ENCODE peak calls at places on chromosome 7, in ten cellular contexts. R, G, K, E, M, P, N, S, J and D are unnamed samples. For H3K4me1, the result is how much of the 10 kb centered on the place peaks cover.

GRCh38 chr7:22357311-22358175 is 589 bp upstream of the RAPGEF5 start:
- DNase-seq in R (peak), G (no peak), K (no peak), E (no peak), M (no peak), P (peak), N (peak), S (peak), J (peak), D (peak)

GRCh38 chr7:155980841-155981240 is 168.6 kb upstream of the SHH start:
- DNase-seq in R (no peak), G (no peak), K (no peak), E (no peak), M (no peak), P (no peak), N (no peak), S (no peak), J (no peak), D (no peak)

GRCh38 chr7:127844707-127845331 is 186.4 kb downstream of the LRRC4 start:
- DNase-seq in R (peak), G (peak), K (no peak), E (no peak), M (no peak), P (peak), N (peak), S (peak), J (peak), D (no peak)

GRCh38 chr7:46133076-46133475 is 212.0 kb upstream of the IGFBP3 start:
- DNase-seq in R (peak), G (no peak), K (no peak), E (no peak), M (no peak), P (no peak), N (no peak), S (no peak), J (no peak), D (no peak)

GRCh38 chr7:117791877-117792780 is 81.1 kb downstream of the CTTNBP2 start:
- DNase-seq in R (no peak), G (no peak), K (no peak), E (no peak), M (no peak), P (no peak), N (no peak), S (peak), J (no peak), D (no peak)

GRCh38 chr7:152336754-152337368 is 98.9 kb downstream of the KMT2C start:
- DNase-seq in R (peak), G (no peak), K (no peak), E (no peak), M (no peak), P (no peak), N (peak), S (peak), J (peak), D (no peak)

GRCh38 chr7:82572195-82572880 is 128.8 kb upstream of the CACNA2D1 start:
- DNase-seq in R (peak), G (peak), K (peak), E (peak), M (peak), P (peak), N (peak), S (peak), J (peak), D (peak)

GRCh38 chr7:74254858-74255379 is 720 bp upstream of the RFC2 start:
- DNase-seq in R (no peak), G (no peak), K (no peak), E (no peak), M (no peak), P (no peak), N (no peak), S (peak), J (no peak), D (peak)

GRCh38 chr7:2217206-2217605 is 15.5 kb downstream of the MAD1L1 start:
- DNase-seq in R (no peak), G (no peak), K (no peak), E (no peak), M (no peak), P (no peak), N (no peak), S (no peak), J (no peak), D (no peak)

GRCh38 chr7:83468251-83468739 is 180.6 kb downstream of the SEMA3E start:
- DNase-seq in R (peak), G (peak), K (peak), E (peak), M (peak), P (peak), N (peak), S (peak), J (peak), D (peak)

GRCh38 chr7:91051966-91052365 is 212.3 kb upstream of the FZD1 start:
- DNase-seq in R (no peak), G (no peak), K (no peak), E (no peak), M (no peak), P (no peak), N (no peak), S (no peak), J (no peak), D (no peak)

GRCh38 chr7:89914673-89915072 is 239.6 kb upstream of the STEAP1 start:
- DNase-seq in R (no peak), G (no peak), K (no peak), E (no peak), M (no peak), P (no peak), N (no peak), S (no peak), J (no peak), D (no peak)

GRCh38 chr7:107152011-107152410 is 16.8 kb upstream of the HBP1 start:
- DNase-seq in R (peak), G (no peak), K (peak), E (no peak), M (no peak), P (no peak), N (no peak), S (no peak), J (no peak), D (no peak)

GRCh38 chr7:276230-276835 is 13.6 kb upstream of the FOXL3 start:
- DNase-seq in R (no peak), G (peak), K (no peak), E (no peak), M (no peak), P (no peak), N (no peak), S (no peak), J (no peak), D (no peak)

GRCh38 chr7:107564553-107565298 is 955 bp downstream of the DUS4L start:
- DNase-seq in R (peak), G (no peak), K (no peak), E (no peak), M (no peak), P (no peak), N (no peak), S (no peak), J (no peak), D (no peak)

GRCh38 chr7:13231216-13231615 is 543.8 kb downstream of the ARL4A start:
- DNase-seq in R (no peak), G (no peak), K (no peak), E (no peak), M (no peak), P (no peak), N (no peak), S (no peak), J (no peak), D (no peak)

GRCh38 chr7:136900005-136900404 is 31.6 kb downstream of the CHRM2 start:
- DNase-seq in R (no peak), G (no peak), K (no peak), E (no peak), M (no peak), P (no peak), N (no peak), S (no peak), J (no peak), D (no peak)

GRCh38 chr7:34096777-34097176 is 191.4 kb downstream of the BMPER start:
- DNase-seq in R (no peak), G (no peak), K (no peak), E (no peak), M (no peak), P (no peak), N (no peak), S (no peak), J (no peak), D (no peak)

GRCh38 chr7:89837515-89837914 is 316.8 kb upstream of the STEAP1 start:
- DNase-seq in R (peak), G (no peak), K (no peak), E (no peak), M (no peak), P (no peak), N (no peak), S (no peak), J (no peak), D (no peak)

GRCh38 chr7:81956520-81956919 is 186.7 kb upstream of the HGF start:
- DNase-seq in R (peak), G (no peak), K (no peak), E (no peak), M (no peak), P (no peak), N (peak), S (no peak), J (peak), D (no peak)

GRCh38 chr7:2157473-2158279 is 75.1 kb downstream of the MAD1L1 start:
- DNase-seq in R (peak), G (peak), K (no peak), E (peak), M (peak), P (peak), N (peak), S (peak), J (peak), D (no peak)

GRCh38 chr7:38542156-38542555 is 89.0 kb downstream of the AMPH start:
- DNase-seq in R (peak), G (no peak), K (no peak), E (no peak), M (no peak), P (no peak), N (no peak), S (no peak), J (no peak), D (no peak)

GRCh38 chr7:116999316-116999715 is 46.0 kb downstream of the ST7 start:
- DNase-seq in R (no peak), G (no peak), K (peak), E (no peak), M (no peak), P (no peak), N (no peak), S (no peak), J (no peak), D (no peak)

GRCh38 chr7:128035712-128036111 is 4.5 kb upstream of the LRRC4 start:
- DNase-seq in R (no peak), G (no peak), K (no peak), E (no peak), M (no peak), P (no peak), N (peak), S (no peak), J (no peak), D (no peak)

GRCh38 chr7:44533301-44534055 is 7.7 kb downstream of the NPC1L1 start:
- DNase-seq in R (no peak), G (no peak), K (peak), E (no peak), M (no peak), P (peak), N (no peak), S (no peak), J (no peak), D (no peak)

GRCh38 chr7:89028319-89028718 is 232.8 kb upstream of the TEX47 start:
- DNase-seq in R (peak), G (no peak), K (no peak), E (no peak), M (no peak), P (no peak), N (no peak), S (no peak), J (no peak), D (no peak)

GRCh38 chr7:40057292-40057691 is 77.1 kb downstream of the MPLKIP start:
- DNase-seq in R (peak), G (no peak), K (no peak), E (no peak), M (peak), P (no peak), N (no peak), S (peak), J (peak), D (no peak)

GRCh38 chr7:37142943-37143342 is 305.7 kb downstream of the ELMO1 start:
- DNase-seq in R (no peak), G (no peak), K (no peak), E (no peak), M (no peak), P (no peak), N (no peak), S (no peak), J (no peak), D (no peak)

GRCh38 chr7:148456351-148456750 is 134.2 kb upstream of the C7orf33 start:
- DNase-seq in R (no peak), G (no peak), K (no peak), E (no peak), M (no peak), P (no peak), N (no peak), S (no peak), J (no peak), D (no peak)

GRCh38 chr7:115241151-115241550 is 319.3 kb downstream of the MDFIC start:
- DNase-seq in R (no peak), G (no peak), K (no peak), E (no peak), M (no peak), P (no peak), N (no peak), S (no peak), J (no peak), D (no peak)

GRCh38 chr7:133730360-133730759 is 396.8 kb upstream of the LRGUK start:
- DNase-seq in R (no peak), G (no peak), K (no peak), E (no peak), M (no peak), P (no peak), N (no peak), S (no peak), J (no peak), D (no peak)

GRCh38 chr7:25615005-25615404 is 386.7 kb upstream of the NPVF start:
- DNase-seq in R (no peak), G (no peak), K (no peak), E (no peak), M (no peak), P (no peak), N (no peak), S (no peak), J (no peak), D (no peak)

GRCh38 chr7:25615603-25616002 is 387.3 kb upstream of the NPVF start:
- DNase-seq in R (no peak), G (no peak), K (no peak), E (no peak), M (no peak), P (no peak), N (no peak), S (no peak), J (no peak), D (no peak)

GRCh38 chr7:25613912-25614311 is 385.6 kb upstream of the NPVF start:
- DNase-seq in R (no peak), G (no peak), K (no peak), E (no peak), M (no peak), P (no peak), N (no peak), S (no peak), J (no peak), D (no peak)

GRCh38 chr7:25617219-25617618 is 388.9 kb upstream of the NPVF start:
- DNase-seq in R (no peak), G (no peak), K (no peak), E (no peak), M (no peak), P (no peak), N (no peak), S (no peak), J (no peak), D (no peak)

GRCh38 chr7:25614415-25614814 is 386.1 kb upstream of the NPVF start:
- DNase-seq in R (no peak), G (no peak), K (no peak), E (no peak), M (peak), P (no peak), N (no peak), S (no peak), J (peak), D (no peak)
- H3K4me1 ChIP-seq in R (under half), G (under half), K (under half), E (under half), M (under half), P (under half), N (under half), S (under half), J (under half), D (under half)

GRCh38 chr7:150322114-150322832 is 882 bp upstream of the LRRC61 start:
- DNase-seq in R (no peak), G (no peak), K (peak), E (no peak), M (no peak), P (no peak), N (no peak), S (no peak), J (no peak), D (no peak)

GRCh38 chr7:150323682-150324365 is 479 bp upstream of the ACTR3C start:
- DNase-seq in R (no peak), G (no peak), K (no peak), E (no peak), M (no peak), P (no peak), N (no peak), S (no peak), J (no peak), D (no peak)

GRCh38 chr7:150324366-150324961 is 1.1 kb upstream of the ACTR3C start:
- DNase-seq in R (peak), G (no peak), K (no peak), E (no peak), M (no peak), P (peak), N (no peak), S (no peak), J (no peak), D (peak)

GRCh38 chr7:150322833-150323681 is at the start of the genes ACTR3C and LRRC61:
- DNase-seq in R (no peak), G (peak), K (peak), E (peak), M (no peak), P (peak), N (peak), S (peak), J (no peak), D (peak)

GRCh38 chr7:150321788-150322113 is 1.4 kb upstream of the LRRC61 start:
- DNase-seq in R (no peak), G (no peak), K (no peak), E (no peak), M (no peak), P (no peak), N (no peak), S (no peak), J (no peak), D (no peak)
- H3K4me3 ChIP-seq in R (no peak), G (no peak), K (peak), E (no peak), M (no peak), P (no peak), N (no peak), S (no peak), J (no peak), D (no peak)

GRCh38 chr7:55344840-55345239 is 20.3 kb upstream of the LANCL2 start:
- DNase-seq in R (no peak), G (no peak), K (no peak), E (no peak), M (no peak), P (no peak), N (no peak), S (no peak), J (no peak), D (no peak)

GRCh38 chr7:55342216-55342871 is 22.8 kb upstream of the LANCL2 start:
- DNase-seq in R (no peak), G (no peak), K (no peak), E (no peak), M (no peak), P (no peak), N (no peak), S (no peak), J (no peak), D (no peak)

GRCh38 chr7:55343002-55343781 is 21.9 kb upstream of the LANCL2 start:
- DNase-seq in R (no peak), G (no peak), K (no peak), E (no peak), M (no peak), P (no peak), N (no peak), S (no peak), J (no peak), D (no peak)

GRCh38 chr7:55345292-55345691 is 19.8 kb upstream of the LANCL2 start:
- DNase-seq in R (no peak), G (no peak), K (no peak), E (no peak), M (no peak), P (no peak), N (no peak), S (no peak), J (no peak), D (no peak)

GRCh38 chr7:55343860-55344606 is 21.1 kb upstream of the LANCL2 start:
- DNase-seq in R (no peak), G (no peak), K (no peak), E (no peak), M (no peak), P (no peak), N (no peak), S (no peak), J (no peak), D (no peak)
- TF ChIP-seq CTCF in R (no peak), G (no peak), K (no peak), E (no peak), M (no peak), P (no peak), N (no peak), S (no peak), J (no peak), D (no peak)

DNA sequence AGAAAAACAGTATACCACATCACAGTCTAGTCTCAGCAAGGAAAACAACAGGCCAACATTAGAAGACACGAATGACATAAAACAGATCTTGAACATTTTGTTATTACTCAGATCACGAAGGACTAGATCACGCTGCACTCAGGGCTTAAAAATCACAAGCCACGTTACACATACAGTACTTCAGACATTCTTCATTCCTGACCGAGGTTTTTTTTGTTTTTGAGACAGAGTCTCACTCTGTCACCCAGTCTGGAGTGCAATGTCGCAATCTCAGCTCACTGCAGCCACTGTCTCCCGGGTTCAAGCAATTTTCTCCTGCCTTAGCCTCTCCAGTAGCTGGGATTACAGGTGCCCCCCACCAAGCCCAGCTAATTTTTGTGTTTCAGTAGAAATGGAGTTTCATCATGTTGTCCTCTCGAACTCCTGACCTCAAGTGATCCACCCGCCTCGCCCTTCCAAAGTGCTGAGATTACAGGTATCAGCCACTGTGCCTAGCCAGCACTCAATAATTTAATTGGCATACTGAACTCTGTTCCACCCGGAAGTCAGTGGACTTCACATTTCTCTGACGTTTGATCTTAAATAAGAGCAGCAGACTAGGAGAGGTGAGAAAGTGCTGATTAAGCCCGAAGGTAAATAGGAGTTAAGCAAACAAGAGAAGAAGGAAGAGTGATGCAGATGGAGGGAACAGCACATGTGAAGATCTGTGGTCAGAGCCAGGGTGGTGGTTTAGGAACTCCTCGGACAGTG is 3.5 kb downstream of the AIMP2 start:
- DNase-seq in R (no peak), G (no peak), K (no peak), E (no peak), M (no peak), P (peak), N (no peak), S (peak), J (no peak), D (peak)
- H3K4me1 ChIP-seq in R (under half), G (half or more), K (under half), E (under half), M (under half), P (under half), N (under half), S (under half), J (half or more), D (under half)

DNA sequence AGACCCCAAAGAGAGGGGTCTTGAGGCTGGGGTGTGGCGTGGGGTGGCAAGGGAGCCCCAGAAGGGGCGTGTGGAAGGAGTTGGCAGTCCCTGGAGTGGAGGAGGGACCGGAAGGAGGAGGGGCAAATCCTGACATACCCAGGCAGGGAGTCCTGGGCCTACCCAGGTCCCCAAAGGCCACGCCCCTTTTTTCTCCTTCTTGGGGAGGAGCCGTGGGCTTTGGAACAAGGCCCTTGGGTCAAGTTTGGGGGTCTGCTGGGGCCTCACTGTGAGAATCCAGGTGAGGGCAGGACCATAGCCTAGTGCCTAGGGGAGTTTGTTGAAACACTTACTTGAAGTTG is 1.2 kb upstream of the SMARCD3 start:
- DNase-seq in R (peak), G (peak), K (no peak), E (peak), M (peak), P (no peak), N (no peak), S (peak), J (peak), D (peak)
- H3K4me3 ChIP-seq in R (no peak), G (peak), K (no peak), E (peak), M (peak), P (no peak), N (no peak), S (peak), J (peak), D (no peak)

GRCh38 chr7:41383596-41383995 is 319.3 kb downstream of the INHBA start:
- DNase-seq in R (peak), G (no peak), K (no peak), E (no peak), M (no peak), P (no peak), N (no peak), S (no peak), J (no peak), D (no peak)
- TF ChIP-seq CTCF in R (no peak), G (no peak), K (no peak), E (no peak), M (no peak), P (no peak), N (no peak), S (no peak), J (no peak), D (no peak)